ENCODE peak calls at places on chromosomes 11 and 22, in four cellular contexts. B is K562, R is HepG2, M is SK-N-SH. U is an unnamed sample.

GRCh38 chr11:67732045-67732787 is 57.8 kb upstream of the ALDH3B2 start:
- DNase-seq in R (no peak), B (peak), M (peak), U (peak)

GRCh38 chr11:62575156-62575555 is 1.5 kb upstream of the EEF1G start:
- DNase-seq in B (no peak), M (no peak), R (no peak), U (no peak)

GRCh38 chr22:42857845-42858481 is 890 bp upstream of the ARFGAP3 start:
- DNase-seq in B (no peak), R (peak), M (no peak), U (no peak)

GRCh38 chr11:66340596-66341501 is 4.1 kb downstream of the BRMS1 start:
- DNase-seq in B (no peak), M (peak), R (no peak), U (no peak)

GRCh38 chr11:72379384-72380131 is 54.8 kb downstream of the CLPB start:
- DNase-seq in R (no peak), B (no peak), M (no peak), U (no peak)

GRCh38 chr11:2987881-2988280 is 4.2 kb downstream of the NAP1L4 start:
- DNase-seq in R (no peak), B (no peak), M (no peak), U (no peak)

GRCh38 chr11:69657911-69658605 is 17.1 kb downstream of the LTO1 start:
- DNase-seq in R (peak), M (peak), B (no peak), U (no peak)

GRCh38 chr11:117734596-117734995 is 62.4 kb downstream of the DSCAML1 start:
- DNase-seq in B (no peak), M (peak), R (no peak), U (no peak)

GRCh38 chr11:72573380-72573949 is 100.8 kb downstream of the PDE2A start:
- DNase-seq in B (peak), M (peak), R (peak), U (peak)

GRCh38 chr11:117833401-117833891 is 8.9 kb upstream of the FXYD2 start:
- DNase-seq in M (peak), B (no peak), R (no peak), U (no peak)

GRCh38 chr11:66261578-66261977 is 6.9 kb upstream of the RAB1B start:
- DNase-seq in M (no peak), B (no peak), R (no peak), U (no peak)

GRCh38 chr22:41564563-41564962 is 3.8 kb downstream of the CSDC2 start:
- DNase-seq in B (no peak), M (no peak), R (no peak), U (no peak)

GRCh38 chr22:26893711-26894110 is 236.3 kb downstream of the MIAT start:
- DNase-seq in R (no peak), B (no peak), M (no peak), U (no peak)

GRCh38 chr11:118437046-118437735 is 899 bp downstream of the KMT2A start:
- DNase-seq in M (peak), B (peak), R (peak), U (no peak)

GRCh38 chr11:111064118-111064517 is 181.4 kb upstream of the POU2AF2 start:
- DNase-seq in M (no peak), R (no peak), B (no peak), U (no peak)

GRCh38 chr11:95524328-95525036 is 265.1 kb downstream of the FAM76B start:
- DNase-seq in M (peak), B (no peak), R (no peak), U (no peak)

GRCh38 chr11:3160252-3161031 is 4.7 kb downstream of the OSBPL5 start:
- DNase-seq in B (no peak), R (no peak), M (peak), U (peak)

GRCh38 chr22:17845340-17845739 is 71.1 kb upstream of the BID start:
- DNase-seq in R (no peak), M (no peak), B (no peak), U (no peak)

GRCh38 chr11:117074122-117074521 is 24.1 kb downstream of the SIK3 start:
- DNase-seq in M (no peak), R (no peak), B (no peak), U (no peak)

GRCh38 chr11:94002226-94002625 is 18.9 kb upstream of the HEPHL1 start:
- DNase-seq in B (no peak), M (no peak), R (no peak), U (no peak)

GRCh38 chr11:105609832-105610781 is at the start of gene GRIA4:
- DNase-seq in R (no peak), B (no peak), M (peak), U (no peak)

GRCh38 chr11:27319065-27319464 is 44.0 kb downstream of the CCDC34 start:
- DNase-seq in M (no peak), B (no peak), R (peak), U (peak)

GRCh38 chr11:119014209-119014924 is 3.8 kb downstream of the RPS25 start:
- DNase-seq in B (peak), R (no peak), M (no peak), U (no peak)

GRCh38 chr11:103703437-103703836 is 333.0 kb upstream of the DDI1 start:
- DNase-seq in B (no peak), M (no peak), R (no peak), U (no peak)

GRCh38 chr11:121464352-121464946 is 11.7 kb upstream of the SORL1-AS1 start:
- DNase-seq in M (peak), R (peak), B (no peak), U (peak)

GRCh38 chr11:40037005-40037404 is 1422.4 kb downstream of the LRRC4C start:
- DNase-seq in B (no peak), R (no peak), M (no peak), U (no peak)

GRCh38 chr11:721913-722811 is 16.1 kb downstream of the EPS8L2 start:
- DNase-seq in B (peak), R (no peak), M (peak), U (no peak)

GRCh38 chr22:23033116-23033905 is 37.0 kb upstream of the GNAZ start:
- DNase-seq in R (no peak), B (peak), M (no peak), U (no peak)

GRCh38 chr22:31692186-31692886 is 30.3 kb upstream of the PISD start:
- DNase-seq in R (no peak), B (no peak), M (no peak), U (no peak)

GRCh38 chr11:20111871-20112270 is 48.4 kb downstream of the DBX1 start:
- DNase-seq in M (no peak), B (no peak), R (no peak), U (no peak)

GRCh38 chr11:1975185-1975584 is 22.5 kb downstream of the H19 start:
- DNase-seq in B (no peak), R (no peak), M (no peak), U (no peak)

GRCh38 chr22:33083212-33083611 is 25.0 kb upstream of the SYN3 start:
- DNase-seq in M (no peak), B (no peak), R (no peak), U (no peak)

GRCh38 chr22:46105494-46106278 is 44.6 kb upstream of the PPARA start:
- DNase-seq in M (no peak), B (no peak), R (peak), U (no peak)
- TF ChIP-seq ZBTB33 in M (no peak), B (no peak), R (no peak), U (no peak)

GRCh38 chr22:29359469-29359868 is 28.9 kb downstream of the AP1B1 start:
- DNase-seq in R (peak), B (peak), M (peak), U (peak)
- TF ChIP-seq ELF1 in R (no peak), B (no peak), M (no peak), U (no peak)

DNA sequence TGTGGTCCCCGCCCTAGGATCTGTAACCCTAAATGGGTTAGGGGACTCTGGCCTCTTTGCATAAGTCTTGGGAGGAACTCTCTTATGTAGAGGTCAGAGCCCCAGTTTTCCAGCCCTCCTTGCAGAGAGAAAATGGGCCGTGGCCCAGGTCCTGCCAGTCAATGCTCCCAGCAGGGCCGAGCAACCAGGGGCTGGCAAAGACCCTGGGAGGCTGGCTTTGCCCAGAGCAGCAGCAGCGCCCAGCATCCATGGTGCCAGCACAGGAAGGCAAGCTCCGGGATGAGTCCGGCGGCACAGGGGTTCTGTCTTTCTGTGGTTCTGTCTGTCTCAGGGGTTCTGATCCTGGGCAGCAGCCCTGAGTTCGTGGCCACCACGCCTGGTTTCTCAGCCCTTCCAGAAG is 684.8 kb downstream of the BRD1 start:
- DNase-seq in M (no peak), B (no peak), R (no peak), U (no peak)
- TF ChIP-seq ZBTB33 in M (no peak), B (no peak), R (no peak), U (no peak)

DNA sequence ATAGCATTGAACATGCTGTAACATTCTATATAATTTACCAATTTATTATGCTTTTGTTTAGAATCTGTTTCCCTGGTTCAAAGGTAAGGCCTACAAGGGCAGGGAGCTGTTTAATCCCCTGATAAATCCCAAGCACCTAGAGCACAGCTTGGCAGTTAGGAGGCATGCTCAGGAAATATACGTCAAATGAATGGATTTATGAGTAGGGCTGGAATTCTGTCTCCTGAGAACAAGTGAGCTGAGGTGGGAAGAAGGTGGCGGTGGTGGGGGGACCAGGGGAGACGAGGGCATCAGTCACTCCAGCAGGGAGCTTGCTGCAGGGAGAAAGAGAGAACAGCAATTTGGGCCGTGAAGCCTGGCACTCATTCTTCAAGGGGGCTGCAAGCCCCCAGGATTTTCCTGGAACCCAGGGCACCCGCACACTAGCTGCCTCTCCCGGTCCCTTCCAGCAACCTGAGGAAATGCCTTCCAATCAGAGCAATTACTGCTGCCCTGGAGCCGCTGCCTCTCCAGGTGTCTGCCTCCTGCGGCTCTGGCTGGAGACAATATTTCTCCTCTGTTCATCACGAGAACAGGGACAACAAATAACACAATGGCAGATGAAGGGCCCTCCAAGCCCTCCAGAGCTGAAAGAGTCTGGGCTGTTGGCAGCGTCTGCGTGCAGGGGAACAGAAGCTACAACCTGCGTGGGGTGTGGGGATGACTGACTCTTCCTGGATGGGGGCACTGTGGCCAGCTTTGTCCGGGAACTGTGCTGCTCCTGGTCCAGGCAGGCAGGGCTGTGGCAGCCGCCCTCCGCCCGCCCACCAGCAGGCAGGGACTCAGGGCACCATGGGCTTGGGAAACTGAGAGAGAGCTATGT is 233.4 kb downstream of the ST3GAL4 start:
- DNase-seq in M (no peak), B (no peak), R (no peak), U (no peak)
- TF ChIP-seq ELF1 in M (no peak), B (no peak), R (no peak), U (no peak)

GRCh38 chr22:36874309-36874696 is 13.5 kb downstream of the NCF4 start:
- DNase-seq in R (no peak), B (no peak), M (no peak), U (no peak)

GRCh38 chr22:36872084-36872483 is 11.3 kb downstream of the NCF4 start:
- DNase-seq in B (no peak), M (peak), R (no peak), U (no peak)

GRCh38 chr22:36874731-36875130 is 13.9 kb downstream of the NCF4 start:
- DNase-seq in M (no peak), R (no peak), B (no peak), U (no peak)

GRCh38 chr22:36872866-36873498 is 12.2 kb downstream of the NCF4 start:
- DNase-seq in M (peak), B (no peak), R (no peak), U (no peak)

DNA sequence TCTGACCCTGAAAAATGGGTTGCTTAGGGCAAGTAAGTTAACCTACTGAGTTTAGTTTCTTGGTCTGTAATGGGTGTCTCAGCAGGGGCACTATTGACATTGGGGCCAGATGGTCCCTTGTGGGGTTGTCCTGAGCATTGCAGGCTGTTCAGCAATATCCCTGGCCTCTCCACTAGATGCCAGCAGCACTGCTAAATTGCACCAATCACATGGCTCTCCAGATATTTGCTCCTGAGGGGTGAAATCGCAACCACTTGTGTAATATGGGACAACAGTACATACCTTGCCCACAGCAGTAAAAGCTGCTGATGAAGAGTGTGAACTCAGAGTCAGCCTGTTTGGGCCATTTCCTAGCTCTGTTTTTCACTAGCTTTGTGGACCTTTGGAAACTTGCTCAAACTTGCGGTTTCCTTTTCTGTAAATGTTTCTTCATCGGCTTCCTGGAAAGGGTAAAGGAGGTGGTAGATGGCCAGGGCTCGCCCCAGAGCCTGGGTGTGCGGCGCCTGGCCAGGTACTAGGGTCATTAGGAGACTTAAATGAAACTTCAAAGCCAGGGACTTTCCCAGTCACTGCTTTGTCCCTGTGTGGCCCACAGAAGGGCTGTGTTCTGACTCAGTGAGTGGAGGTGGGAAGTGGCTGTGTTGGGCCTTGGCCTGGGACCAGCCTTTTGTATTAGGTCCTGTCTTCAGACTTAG is 13.0 kb downstream of the NCF4 start:
- DNase-seq in R (peak), B (peak), M (peak), U (peak)
- TF ChIP-seq ZBTB33 in R (no peak), B (no peak), M (no peak), U (no peak)

U was measured in HCT116.